ENCODE peak calls at places on chromosomes 12 and 14, in ten cellular contexts. F is coronary artery, H is fibroblast of mammary gland, Y is fibroblast of lung, N is mesenchymal stem cell, W is IMR-90, Z is kidney epithelial cell, M is AG04450, B is GM12878, U is neural progenitor cell. V is an unnamed sample.

GRCh38 chr14:97179573-97179972 is 382.4 kb downstream of the VRK1 start:
- DNase-seq in U (no peak), Y (no peak), W (no peak), M (no peak), Z (no peak), B (no peak), H (peak), F (no peak), N (no peak), V (no peak)

GRCh38 chr14:57526942-57527341 is 33.3 kb upstream of the CCDC198 start:
- DNase-seq in H (no peak), B (no peak), Y (no peak), U (peak), F (no peak), Z (no peak), N (no peak), M (no peak), W (no peak), V (no peak)

GRCh38 chr12:67634167-67634793 is 14.3 kb upstream of the DYRK2 start:
- DNase-seq in H (no peak), U (no peak), B (no peak), W (no peak), N (no peak), F (no peak), Y (no peak), M (no peak), Z (no peak), V (no peak)

GRCh38 chr14:92729632-92730358 is 18.6 kb downstream of the LGMN start:
- DNase-seq in N (peak), M (peak), U (no peak), W (peak), Z (peak), Y (peak), H (peak), F (no peak), B (no peak), V (peak)

GRCh38 chr12:57609781-57610552 is 1.3 kb upstream of the ARHGEF25 start:
- DNase-seq in Z (no peak), F (peak), W (no peak), H (no peak), N (no peak), M (no peak), Y (no peak), B (no peak), U (peak), V (no peak)

GRCh38 chr14:99182548-99183115 is 89.4 kb downstream of the BCL11B start:
- DNase-seq in U (no peak), M (no peak), H (no peak), W (no peak), Y (no peak), B (no peak), N (no peak), F (no peak), Z (no peak), V (no peak)

GRCh38 chr14:101001311-101002069 is 98.0 kb upstream of the RTL1 start:
- DNase-seq in W (peak), Y (peak), H (peak), U (no peak), N (no peak), Z (peak), F (peak), B (no peak), M (peak), V (peak)

GRCh38 chr12:23640754-23641153 is 308.7 kb downstream of the SOX5 start:
- DNase-seq in H (no peak), W (no peak), Z (no peak), N (no peak), F (no peak), M (no peak), U (peak), Y (no peak), B (no peak), V (no peak)

GRCh38 chr12:12538535-12538934 is 24.1 kb downstream of the DUSP16 start:
- DNase-seq in M (no peak), U (no peak), H (no peak), B (no peak), W (no peak), Z (no peak), N (no peak), F (no peak), Y (no peak), V (no peak)
- H3K4me3 ChIP-seq in M (no peak), U (no peak), H (no peak), B (no peak), W (no peak), Z (no peak), N (no peak), F (no peak), Y (no peak), V (no peak)

DNA sequence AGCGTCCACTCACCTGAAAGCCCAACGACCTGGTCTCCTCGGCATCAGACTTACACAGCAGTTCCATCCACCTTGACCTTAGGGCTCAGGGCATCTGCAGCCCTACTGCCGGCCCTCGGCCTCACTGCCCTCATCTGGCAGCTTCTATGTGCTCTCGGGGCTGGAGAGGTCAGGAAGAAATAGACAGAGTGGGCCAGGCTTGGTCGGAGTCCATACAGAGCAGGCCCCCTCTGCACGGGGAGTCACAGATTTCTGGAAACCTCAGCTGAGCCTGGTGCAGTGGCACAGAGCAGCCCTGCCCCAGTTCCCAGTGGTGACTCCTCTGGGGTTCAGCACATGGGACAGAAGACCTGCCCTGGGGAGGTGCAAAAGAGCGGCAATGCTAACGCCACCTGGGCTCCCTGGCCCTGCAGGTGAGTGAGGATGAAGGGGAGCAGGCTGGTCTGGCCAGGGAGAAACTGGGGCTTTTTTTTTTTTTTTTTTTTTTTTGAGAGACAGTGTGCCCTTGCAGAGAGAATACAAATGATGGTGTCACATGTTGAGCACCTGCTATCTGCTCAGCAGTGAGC is 190.1 kb upstream of the PRMT8 start:
- DNase-seq in U (no peak), M (no peak), Y (no peak), F (no peak), Z (no peak), W (no peak), B (no peak), N (no peak), H (no peak), V (no peak)
- H3K4me3 ChIP-seq in U (no peak), M (no peak), Y (no peak), F (peak), Z (no peak), W (no peak), B (no peak), N (no peak), H (no peak), V (no peak)

GRCh38 chr12:3040663-3041544 is 36.3 kb upstream of the TSPAN9 start:
- DNase-seq in N (no peak), H (no peak), Z (no peak), F (no peak), W (no peak), M (no peak), B (no peak), U (no peak), Y (no peak), V (no peak)

GRCh38 chr12:3042394-3042793 is 34.8 kb upstream of the TSPAN9 start:
- DNase-seq in W (no peak), Y (no peak), H (no peak), U (no peak), Z (no peak), N (no peak), B (no peak), F (no peak), M (no peak), V (no peak)

GRCh38 chr12:3042826-3043225 is 34.4 kb upstream of the TSPAN9 start:
- DNase-seq in Z (no peak), F (no peak), U (no peak), B (no peak), M (no peak), W (no peak), Y (no peak), H (no peak), N (no peak), V (no peak)

GRCh38 chr12:3040026-3040656 is 37.0 kb upstream of the TSPAN9 start:
- DNase-seq in U (no peak), M (no peak), Y (no peak), B (no peak), N (no peak), Z (no peak), H (no peak), W (no peak), F (no peak), V (no peak)

GRCh38 chr12:3041558-3042164 is 35.5 kb upstream of the TSPAN9 start:
- DNase-seq in F (no peak), B (peak), Y (peak), N (peak), W (peak), H (peak), U (peak), M (peak), Z (peak), V (peak)
- H3K4me3 ChIP-seq in F (no peak), B (no peak), Y (no peak), N (no peak), W (no peak), H (no peak), U (no peak), M (no peak), Z (no peak), V (no peak)

DNA sequence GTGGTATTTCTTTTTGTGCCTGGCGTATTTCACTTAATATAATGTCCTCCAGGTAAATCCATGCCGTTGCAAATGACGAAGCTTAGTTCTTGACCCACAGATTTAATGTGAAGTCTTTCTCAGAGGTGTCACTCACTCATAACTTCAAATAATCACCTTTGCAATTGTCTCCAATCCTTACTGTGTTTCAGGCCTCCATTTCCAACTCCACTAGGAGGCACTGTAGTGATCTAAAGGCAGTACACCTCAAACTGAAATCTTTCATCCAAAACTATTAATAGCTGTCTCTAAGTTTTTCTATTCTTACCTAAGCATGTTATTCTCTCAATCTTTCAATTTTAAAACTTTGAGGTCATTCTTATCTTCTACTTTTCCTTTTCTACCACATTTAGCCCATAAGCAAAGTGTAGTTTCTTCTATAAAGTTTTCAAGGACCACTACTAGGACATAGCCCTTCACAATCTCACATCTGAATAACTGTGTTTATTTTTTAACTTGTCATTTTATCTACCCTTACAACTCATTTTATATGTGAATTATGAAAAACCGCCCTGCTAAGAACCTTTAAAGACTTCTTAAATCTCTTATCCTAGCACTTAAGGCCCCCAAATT is 25.5 kb upstream of the FBXO34 start:
- DNase-seq in H (peak), Y (peak), U (peak), M (no peak), F (no peak), W (peak), N (peak), Z (no peak), B (no peak), V (peak)
- H3K4me3 ChIP-seq in H (no peak), Y (no peak), U (no peak), M (no peak), F (no peak), W (no peak), N (no peak), Z (no peak), B (no peak), V (no peak)